ENCODE peak calls at places on chromosomes 7 and 10, in four cellular contexts. Q, I, R and N are unnamed samples.

GRCh38 chr10:74011762-74012161 is 13.8 kb downstream of the VCL start:
- DNase-seq in Q (peak; percentile 39), I (no peak), R (no peak), N (peak; percentile 74)

GRCh38 chr10:74223755-74224530 is 72.9 kb downstream of the ADK start:
- DNase-seq in Q (no peak), I (no peak), R (no peak), N (no peak)

GRCh38 chr7:41152179-41152678 is 550.7 kb downstream of the INHBA start:
- DNase-seq in Q (no peak), I (no peak), R (no peak), N (no peak)

GRCh38 chr10:130717088-130717487 is 580.9 kb downstream of the GLRX3 start:
- DNase-seq in Q (no peak), I (no peak), R (no peak), N (no peak)

GRCh38 chr7:30029696-30030095 is 1.5 kb downstream of the PLEKHA8 start:
- DNase-seq in Q (no peak), I (no peak), R (no peak), N (no peak)

GRCh38 chr7:54544356-54545240 is 2.4 kb downstream of the VSTM2A start:
- DNase-seq in Q (no peak), I (peak; percentile 67), R (no peak), N (no peak)

GRCh38 chr7:761101-761500 is 34.0 kb upstream of the PRKAR1B start:
- DNase-seq in Q (no peak), I (no peak), R (no peak), N (no peak)

GRCh38 chr7:64602518-64602917 is 39.6 kb upstream of the ZNF680 start:
- DNase-seq in Q (no peak), I (no peak), R (no peak), N (no peak)

GRCh38 chr10:113858541-113858940 is 4.1 kb downstream of the NHLRC2 start:
- DNase-seq in Q (no peak), I (no peak), R (no peak), N (no peak)

GRCh38 chr10:92760609-92761008 is 70.9 kb downstream of the HHEX start:
- DNase-seq in Q (no peak), I (no peak), R (no peak), N (no peak)

GRCh38 chr7:2015251-2015871 is 217.4 kb downstream of the MAD1L1 start:
- DNase-seq in Q (no peak), I (peak; percentile 41), R (no peak), N (no peak)

GRCh38 chr10:120212275-120212674 is 244.8 kb upstream of the PLPP4 start:
- DNase-seq in Q (no peak), I (no peak), R (no peak), N (no peak)

GRCh38 chr10:58335306-58336005 is 650 bp downstream of the UBE2D1 start:
- DNase-seq in Q (peak; percentile 54), I (no peak), R (peak; percentile 26), N (peak; percentile 42)

GRCh38 chr7:52696183-52696582 is 339.2 kb upstream of the POM121L12 start:
- DNase-seq in Q (no peak), I (no peak), R (no peak), N (no peak)

GRCh38 chr10:68423522-68423921 is 16.4 kb upstream of the RUFY2 start:
- DNase-seq in Q (no peak), I (no peak), R (no peak), N (no peak)

GRCh38 chr7:81162234-81162633 is 243.4 kb upstream of the SEMA3C start:
- DNase-seq in Q (no peak), I (no peak), R (no peak), N (no peak)

GRCh38 chr10:113316506-113316905 is 236.3 kb upstream of the HABP2 start:
- DNase-seq in Q (no peak), I (no peak), R (no peak), N (no peak)

GRCh38 chr10:106609867-106610266 is 554.6 kb downstream of the SORCS1 start:
- DNase-seq in Q (no peak), I (no peak), R (no peak), N (no peak)

GRCh38 chr10:88467835-88468485 is 115.2 kb downstream of the RNLS start:
- DNase-seq in Q (no peak), I (no peak), R (no peak), N (no peak)

GRCh38 chr10:126041804-126042231 is 145.5 kb downstream of the FANK1 start:
- DNase-seq in Q (peak; percentile 84), I (no peak), R (peak; percentile 41), N (peak; percentile 96)

GRCh38 chr7:99562832-99563231 is 4.4 kb downstream of the ZNF655 start:
- DNase-seq in Q (no peak), I (no peak), R (no peak), N (no peak)

GRCh38 chr10:6148908-6149307 is 53.8 kb upstream of the PFKFB3 start:
- DNase-seq in Q (no peak), I (no peak), R (no peak), N (no peak)

GRCh38 chr10:4353059-4353655 is 472.9 kb upstream of the AKR1E2 start:
- DNase-seq in Q (no peak), I (no peak), R (no peak), N (peak; percentile 8)

GRCh38 chr7:2601907-2602735 is 29.7 kb upstream of the TTYH3 start:
- DNase-seq in Q (no peak), I (no peak), R (no peak), N (no peak)

GRCh38 chr10:3886666-3887251 is 101.8 kb upstream of the KLF6 start:
- DNase-seq in Q (peak; percentile 38), I (no peak), R (no peak), N (no peak)

GRCh38 chr7:157566631-157567006 is 229.8 kb downstream of the DNAJB6 start:
- DNase-seq in Q (no peak), I (no peak), R (no peak), N (no peak)

GRCh38 chr7:2621061-2621828 is 10.5 kb upstream of the TTYH3 start:
- DNase-seq in Q (peak; percentile 75), I (peak; percentile 70), R (peak; percentile 64), N (peak; percentile 85)

GRCh38 chr7:107122483-107122882 is 46.3 kb upstream of the HBP1 start:
- DNase-seq in Q (no peak), I (no peak), R (no peak), N (no peak)

GRCh38 chr10:113866551-113867394 is 12.3 kb downstream of the NHLRC2 start:
- DNase-seq in Q (peak; percentile 17), I (no peak), R (no peak), N (peak; percentile 10)

GRCh38 chr10:79065091-79065551 is 3.6 kb upstream of the ZMIZ1 start:
- DNase-seq in Q (no peak), I (no peak), R (no peak), N (no peak)

GRCh38 chr7:102818176-102818575 is 69.4 kb downstream of the FAM185A start:
- DNase-seq in Q (no peak), I (no peak), R (no peak), N (no peak)

GRCh38 chr7:122588621-122589020 is 110.3 kb downstream of the RNF133 start:
- DNase-seq in Q (no peak), I (no peak), R (no peak), N (no peak)

GRCh38 chr7:78134256-78134655 is 335.7 kb downstream of the PHTF2 start:
- DNase-seq in Q (no peak), I (no peak), R (no peak), N (no peak)

GRCh38 chr10:62760401-62760800 is 44.1 kb upstream of the ADO start:
- DNase-seq in Q (peak; percentile 42), I (no peak), R (no peak), N (no peak)

GRCh38 chr10:59877191-59877671 is 29.1 kb downstream of the CCDC6 start:
- DNase-seq in Q (no peak), I (no peak), R (no peak), N (no peak)

GRCh38 chr7:139661043-139661440 is 116.8 kb downstream of the HIPK2 start:
- DNase-seq in Q (no peak), I (no peak), R (no peak), N (no peak)

GRCh38 chr7:18610331-18610948 is 114.9 kb downstream of the HDAC9 start:
- DNase-seq in Q (no peak), I (peak; percentile 55), R (no peak), N (peak; percentile 2)

GRCh38 chr10:79422178-79422892 is 23.1 kb downstream of the ZCCHC24 start:
- DNase-seq in Q (no peak), I (no peak), R (no peak), N (no peak)

DNA sequence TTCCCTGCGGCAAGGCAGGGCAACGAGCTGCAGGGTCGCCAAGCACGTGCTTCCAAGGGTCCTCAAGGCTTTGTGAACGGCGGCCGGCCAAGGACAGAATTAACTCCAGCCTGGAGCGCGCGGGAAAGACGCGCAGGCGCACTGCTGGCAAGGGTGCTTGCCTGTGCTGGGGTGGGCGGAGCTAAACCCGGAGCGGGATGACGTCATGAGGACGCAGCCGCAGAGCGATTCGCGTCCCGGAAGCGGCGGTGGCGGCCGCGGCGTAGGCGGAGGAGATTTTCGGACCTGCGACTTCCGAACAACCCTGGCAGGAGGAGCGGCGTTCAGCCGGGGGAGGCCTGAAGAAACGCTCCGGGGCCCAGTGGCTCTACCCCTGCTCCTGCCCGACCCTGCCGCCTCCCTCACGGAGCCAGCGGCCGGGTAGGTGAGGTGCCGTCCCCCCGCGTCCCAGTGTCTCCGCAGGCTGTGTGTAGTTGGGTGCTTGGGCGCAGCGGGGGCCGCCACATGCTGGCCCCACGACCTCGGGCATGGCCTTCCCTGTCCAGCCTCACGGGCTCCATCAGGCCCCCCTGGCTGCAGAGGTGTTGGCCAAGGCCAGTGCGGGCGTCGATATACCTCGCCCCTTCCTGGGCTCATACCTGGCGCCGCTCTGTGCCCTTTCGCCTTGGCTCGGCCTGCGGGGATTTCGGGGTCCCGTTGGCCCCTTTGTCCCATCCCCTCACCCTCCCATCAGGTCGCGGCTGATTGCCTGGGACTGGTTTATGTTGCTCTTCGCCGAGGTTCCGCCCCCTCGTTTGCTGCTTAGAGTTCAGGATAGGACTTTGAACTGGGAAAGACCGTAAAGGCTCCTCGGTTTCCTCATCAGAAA is at the start of gene ZFYVE27:
- DNase-seq in Q (peak; percentile 97), I (peak; percentile 99), R (peak; percentile 98), N (peak; percentile 97)
- TF ChIP-seq POLR2A in Q (peak; percentile 87), I (no peak), R (no peak), N (peak; percentile 83)

DNA sequence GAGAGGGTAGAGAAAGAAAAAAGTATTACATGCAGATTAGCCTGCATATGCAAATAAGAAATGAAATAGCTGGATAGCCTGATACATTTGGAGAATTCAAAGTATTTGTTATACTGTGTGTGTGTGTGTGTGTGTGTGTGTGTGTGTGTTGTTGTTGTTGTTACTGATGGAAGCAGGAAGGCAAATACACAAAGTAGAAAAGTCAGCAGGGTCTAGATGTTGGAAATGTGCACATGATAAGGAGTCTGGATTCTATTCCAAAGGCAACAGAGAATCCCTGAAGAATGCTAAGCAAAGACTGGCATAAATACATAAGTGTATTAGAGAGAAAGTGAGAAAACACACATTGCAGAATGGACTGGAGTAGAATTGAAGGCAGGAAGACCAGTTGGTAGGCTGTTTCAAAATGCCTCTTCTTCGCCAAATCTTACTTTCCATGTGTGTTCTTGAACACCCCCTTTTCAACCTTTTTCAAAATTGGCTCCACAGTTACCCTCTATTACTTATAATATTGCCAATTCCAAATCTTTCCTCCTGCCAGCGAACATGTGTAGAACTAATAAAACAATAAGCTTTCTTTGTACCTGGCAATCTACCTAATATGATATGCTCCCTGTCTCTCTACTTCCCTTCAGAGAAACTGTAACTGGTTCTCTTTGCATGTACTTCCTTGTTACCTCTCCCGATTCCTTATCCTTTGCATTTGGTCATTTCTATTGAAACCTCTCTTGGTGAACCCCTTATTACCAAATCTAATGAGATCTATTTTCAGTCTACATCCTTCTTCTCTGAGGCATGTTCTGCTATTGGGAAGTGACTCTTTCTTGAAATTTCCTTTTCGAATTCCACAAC is 6.2 kb downstream of the CPED1 start:
- DNase-seq in Q (no peak), I (no peak), R (no peak), N (no peak)
- TF ChIP-seq POLR2A in Q (no peak), I (no peak), R (no peak), N (no peak)

GRCh38 chr10:48493083-48493871 is 111.6 kb downstream of the ARHGAP22 start:
- DNase-seq in Q (peak; percentile 41), I (peak; percentile 42), R (peak; percentile 21), N (peak; percentile 41)
- TF ChIP-seq POLR2A in Q (no peak), I (no peak), R (no peak), N (no peak)

GRCh38 chr10:101060951-101061813 is 607 bp upstream of the KAZALD1 start:
- DNase-seq in Q (peak; percentile 97), I (peak; percentile 99), R (peak; percentile 97), N (peak; percentile 97)
- TF ChIP-seq POLR2A in Q (no peak), I (no peak), R (no peak), N (no peak)